ENCODE peak calls at places on chromosomes 4 and X, in four cellular contexts. R is mucosa of descending colon, X is mammary epithelial cell, S is SK-N-SH. L is an unnamed sample.

GRCh38 chr4:86048426-86048825 is 311.4 kb downstream of the MAPK10 start:
- DNase-seq in R (no peak), X (peak; percentile 74), S (no peak), L (no peak)

GRCh38 chr4:110830461-110830860 is 207.6 kb upstream of the PITX2 start:
- DNase-seq in X (no peak), R (no peak), S (no peak), L (no peak)

GRCh38 chrX:123965712-123966111 is 4.2 kb downstream of the STAG2 start:
- DNase-seq in X (no peak), S (no peak), R (no peak), L (no peak)

GRCh38 chr4:10168151-10168550 is 51.6 kb upstream of the WDR1 start:
- DNase-seq in R (no peak), S (no peak), X (no peak), L (no peak)

GRCh38 chr4:182265881-182266280 is 22.7 kb downstream of the TENM3 start:
- DNase-seq in X (no peak), R (no peak), S (no peak), L (no peak)

GRCh38 chr4:128461300-128462103 is 173.9 kb upstream of the PGRMC2 start:
- DNase-seq in X (peak; percentile 63), R (no peak), S (no peak), L (peak; percentile 71)

GRCh38 chrX:141936080-141936479 is 32.4 kb downstream of the MAGEC1 start:
- DNase-seq in X (no peak), S (no peak), R (no peak), L (no peak)

GRCh38 chr4:66911898-66912297 is 633.4 kb downstream of the CENPC start:
- DNase-seq in R (no peak), X (peak; percentile 60), S (no peak), L (peak; percentile 23)

GRCh38 chr4:174604198-174604597 is 81.9 kb upstream of the HPGD start:
- DNase-seq in S (no peak), R (no peak), X (peak; percentile 50), L (no peak)

GRCh38 chrX:41478397-41478911 is 31.3 kb downstream of the NYX start:
- DNase-seq in X (no peak), S (no peak), R (no peak), L (no peak)

GRCh38 chr4:125268065-125268755 is 46.5 kb upstream of the FAT4 start:
- DNase-seq in X (no peak), R (no peak), S (no peak), L (no peak)

GRCh38 chr4:102564399-102564921 is 63.3 kb downstream of the NFKB1 start:
- DNase-seq in S (no peak), R (no peak), X (peak; percentile 90), L (peak; percentile 56)

GRCh38 chr4:123163501-123163900 is 233.1 kb upstream of the SPRY1 start:
- DNase-seq in S (no peak), X (peak; percentile 43), R (no peak), L (no peak)

GRCh38 chrX:15224747-15225146 is 45.1 kb downstream of the ASB9 start:
- DNase-seq in S (no peak), X (no peak), R (no peak), L (no peak)

GRCh38 chrX:45164021-45164621 is 36.6 kb downstream of the DIPK2B start:
- DNase-seq in S (no peak), R (no peak), X (no peak), L (no peak)

GRCh38 chr4:94426783-94427182 is 25.0 kb upstream of the PDLIM5 start:
- DNase-seq in S (no peak), R (no peak), X (no peak), L (no peak)

GRCh38 chrX:14529288-14529989 is at the start of gene GLRA2:
- DNase-seq in S (no peak), R (peak; percentile 26), X (peak; percentile 11), L (no peak)

GRCh38 chr4:169815606-169816005 is 57.9 kb upstream of the HPF1 start:
- DNase-seq in R (no peak), S (no peak), X (peak; percentile 70), L (no peak)

GRCh38 chr4:111631157-111631999 is 513.9 kb upstream of the FAM241A start:
- DNase-seq in R (no peak), X (no peak), S (no peak), L (no peak)

GRCh38 chr4:108103096-108103495 is 65.6 kb downstream of the LEF1 start:
- DNase-seq in R (no peak), S (no peak), X (no peak), L (no peak)

GRCh38 chr4:1864076-1865008 is 6.9 kb upstream of the NSD2 start:
- DNase-seq in S (no peak), R (no peak), X (no peak), L (no peak)

GRCh38 chr4:1859389-1859753 is 3.4 kb upstream of the LETM1 start:
- DNase-seq in S (no peak), R (no peak), X (no peak), L (no peak)

GRCh38 chr4:1863297-1864033 is 7.5 kb upstream of the LETM1 start:
- DNase-seq in X (no peak), S (no peak), R (no peak), L (no peak)

GRCh38 chr4:1862961-1863296 is 7.0 kb upstream of the LETM1 start:
- DNase-seq in R (no peak), S (no peak), X (no peak), L (no peak)

DNA sequence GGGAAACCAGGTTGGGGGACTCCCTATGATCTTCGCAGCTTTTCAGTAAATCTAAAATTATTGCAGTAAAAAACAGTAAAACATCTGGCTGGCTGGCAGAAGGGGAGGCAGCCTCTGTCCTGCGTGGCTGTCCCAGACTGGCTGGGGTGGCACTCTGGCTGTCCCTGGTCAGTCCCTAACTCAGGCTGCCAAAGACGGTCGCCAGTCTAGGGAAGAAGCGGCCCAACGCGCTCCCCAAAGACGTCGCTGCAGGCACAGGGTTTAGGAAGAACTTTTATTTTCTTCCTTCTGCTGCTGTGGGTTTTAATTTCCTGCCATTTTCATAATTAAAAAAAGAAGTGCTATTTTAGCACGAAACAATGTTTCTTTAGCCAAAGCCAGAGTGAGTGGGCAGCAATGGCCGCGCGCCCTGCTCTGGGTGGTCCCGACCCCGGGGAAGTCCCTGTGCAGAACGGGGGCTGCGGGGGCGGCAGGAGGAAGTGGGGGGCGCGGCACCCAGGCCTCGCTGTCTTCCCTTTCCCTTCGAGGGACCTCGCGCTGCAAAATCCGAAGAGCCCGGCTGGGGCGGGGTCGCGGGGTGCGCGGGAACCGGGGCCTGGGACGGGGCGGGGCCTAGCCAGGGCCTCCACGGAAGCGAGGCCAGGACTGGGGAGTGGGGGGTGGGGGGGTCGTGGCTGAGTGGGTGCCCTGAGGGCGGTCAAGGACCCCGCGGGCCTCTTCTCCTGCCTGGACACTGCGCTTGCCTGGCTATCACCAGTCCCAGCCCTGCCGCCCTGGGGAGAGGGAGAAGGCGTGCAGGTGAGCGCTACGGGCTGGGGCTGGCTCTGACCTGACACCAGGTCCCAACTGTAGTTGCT is 6.3 kb upstream of the LETM1 start:
- DNase-seq in X (no peak), S (no peak), R (no peak), L (no peak)
- H3K4me3 ChIP-seq in X (no peak overlapping the region), S (no peak overlapping the region), R (no peak overlapping the region), L (no peak overlapping the region)

DNA sequence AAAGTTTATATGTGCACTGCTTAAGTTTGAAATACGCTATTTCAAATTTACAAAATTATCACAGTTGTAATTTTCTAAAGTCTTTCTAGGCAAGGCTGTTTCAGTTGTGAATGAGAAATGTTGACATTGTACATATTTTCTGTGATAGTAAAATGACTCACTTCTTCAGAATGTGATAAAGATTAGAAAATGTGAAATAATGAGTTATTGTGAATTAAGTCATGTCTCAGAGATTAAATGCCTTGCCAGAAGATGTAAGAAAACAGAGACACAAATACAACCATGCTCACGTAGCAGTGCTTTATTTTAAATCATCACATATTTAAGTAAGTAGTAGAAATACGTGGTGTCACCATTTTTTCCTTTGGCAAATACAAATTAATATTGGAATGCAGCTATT is 770 bp downstream of the CLCN4 start:
- DNase-seq in R (no peak), X (no peak), S (no peak), L (no peak)
- H3K4me3 ChIP-seq in R (no peak overlapping the region), X (peak overlapping the region; percentile 41), S (no peak overlapping the region), L (peak overlapping the region; percentile 45)

GRCh38 chr4:794911-795725 is 30.8 kb downstream of the CPLX1 start:
- DNase-seq in X (no peak), R (peak; percentile 32), S (no peak), L (no peak)
- H3K4me3 ChIP-seq in X (no peak overlapping the region), R (no peak overlapping the region), S (no peak overlapping the region), L (no peak overlapping the region)

DNA sequence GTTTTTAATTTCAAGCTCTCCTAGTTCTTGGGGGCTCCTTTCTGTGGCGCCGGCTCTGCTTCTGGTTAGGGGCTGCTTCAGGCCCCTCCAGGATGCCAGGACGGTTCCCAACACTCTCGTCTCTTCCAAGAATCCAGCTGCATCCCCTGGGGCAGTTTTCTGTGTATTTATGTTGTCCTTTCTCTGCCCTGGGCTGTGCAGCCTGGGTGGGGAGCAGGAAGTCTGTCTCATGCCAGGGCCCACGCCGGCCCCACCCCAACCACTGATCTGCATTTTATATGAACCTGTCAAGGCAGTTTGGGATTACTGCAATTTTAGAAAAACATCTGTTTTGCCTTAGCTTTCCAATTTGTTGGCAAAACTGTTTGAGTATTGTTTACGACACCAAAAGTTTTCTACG is 14.6 kb downstream of the CTBP1 start:
- DNase-seq in X (no peak), R (peak; percentile 17), S (peak; percentile 63), L (no peak)
- H3K4me3 ChIP-seq in X (no peak overlapping the region), R (no peak overlapping the region), S (no peak overlapping the region), L (no peak overlapping the region)

L was measured in MG63.